ENCODE peak calls at places on chromosomes 4 and X, in eight cellular contexts. G is coronary artery; L is HepG2; H is mesothelial cell of epicardium; Z is IMR-90; P is stimulated activated CD4-positive, alpha-beta T cell treated with anti-CD3 and anti-CD28 coated beads, Interleukin-4, amount 100 ng/mL, for 48 hours; B is effector CD4-positive, alpha-beta T cell; I is neural progenitor cell. U is an unnamed sample.

GRCh38 chr4:67393699-67394281 is 151.5 kb downstream of the CENPC start:
- DNase-seq in G (no peak), L (peak), H (no peak), Z (peak), P (no peak), B (peak), I (peak), U (peak)

GRCh38 chrX:123976671-123977316 is 15.3 kb downstream of the STAG2 start:
- DNase-seq in G (no peak), L (peak), H (no peak), Z (peak), P (no peak), B (no peak), I (no peak), U (peak)

GRCh38 chr4:149371021-149371420 is 444.6 kb downstream of the IQCM start:
- DNase-seq in G (peak), L (peak), H (no peak), Z (peak), P (no peak), B (no peak), I (peak), U (peak)

GRCh38 chr4:105989411-105990242 is 94.4 kb downstream of the NPNT start:
- DNase-seq in G (no peak), L (no peak), H (no peak), Z (no peak), P (no peak), B (no peak), I (no peak), U (no peak)

GRCh38 chr4:76420901-76421581 is at the start of gene CCDC158:
- DNase-seq in G (no peak), L (no peak), H (no peak), Z (no peak), P (no peak), B (no peak), I (no peak), U (no peak)

GRCh38 chr4:128517096-128517738 is 229.6 kb upstream of the PGRMC2 start:
- DNase-seq in G (no peak), L (no peak), H (no peak), Z (peak), P (no peak), B (no peak), I (no peak), U (no peak)

GRCh38 chrX:53263597-53264094 is 17.7 kb downstream of the IQSEC2 start:
- DNase-seq in G (no peak), L (no peak), H (no peak), Z (peak), P (peak), B (no peak), I (no peak), U (no peak)

GRCh38 chr4:55385201-55385649 is 10.5 kb upstream of the TMEM165 start:
- DNase-seq in G (no peak), L (peak), H (no peak), Z (peak), P (no peak), B (no peak), I (no peak), U (no peak)

GRCh38 chrX:536616-537015 is 94.0 kb upstream of the SHOX start:
- DNase-seq in G (no peak), L (no peak), H (no peak), Z (no peak), P (no peak), B (no peak), I (no peak), U (no peak)

GRCh38 chr4:121053601-121054143 is 18.7 kb downstream of the NDNF start:
- DNase-seq in G (no peak), L (no peak), H (no peak), Z (no peak), P (no peak), B (no peak), I (no peak), U (no peak)

GRCh38 chrX:68650491-68650890 is 3.0 kb downstream of the STARD8 start:
- DNase-seq in G (no peak), L (no peak), H (no peak), Z (peak), P (no peak), B (no peak), I (no peak), U (no peak)

GRCh38 chr4:125703443-125703842 is 388.7 kb downstream of the FAT4 start:
- DNase-seq in G (no peak), L (no peak), H (no peak), Z (peak), P (no peak), B (no peak), I (no peak), U (no peak)

GRCh38 chr4:168309781-168310180 is 8.8 kb downstream of the DDX60 start:
- DNase-seq in G (no peak), L (no peak), H (no peak), Z (peak), P (no peak), B (no peak), I (no peak), U (no peak)

GRCh38 chrX:82973641-82974040 is 534.4 kb upstream of the POU3F4 start:
- DNase-seq in G (no peak), L (no peak), H (no peak), Z (no peak), P (no peak), B (no peak), I (no peak), U (no peak)

U was measured in cerebellar cortex.